ENCODE peak calls at places on chromosomes 16 and 17, in six cellular contexts. E is anterior cingulate cortex, U is HuH-7.5, Q is kidney, N is colonic mucosa, L is Caco-2. P is an unnamed sample.

GRCh38 chr16:67939507-67940435 is 3.1 kb upstream of the PSMB10 start:
- DNase-seq in Q (no peak), L (no peak), N (peak; percentile 72), U (no peak), E (no peak), P (no peak)

GRCh38 chr17:18016426-18016825 is 22.5 kb downstream of the ATPAF2 start:
- DNase-seq in Q (no peak), U (no peak), L (no peak), E (no peak), N (no peak), P (no peak)

GRCh38 chr16:56822966-56823739 is 41.9 kb upstream of the SLC12A3 start:
- DNase-seq in Q (no peak), E (no peak), N (no peak), U (no peak), L (no peak), P (no peak)

GRCh38 chr16:81810894-81811538 is 31.9 kb downstream of the PLCG2 start:
- DNase-seq in L (no peak), U (no peak), N (no peak), E (no peak), Q (no peak), P (no peak)

GRCh38 chr16:81723098-81723723 is 55.9 kb upstream of the PLCG2 start:
- DNase-seq in N (peak; percentile 72), E (no peak), L (peak; percentile 85), U (peak; percentile 86), Q (peak; percentile 9), P (peak; percentile 38)

GRCh38 chr17:40486513-40487370 is 14.7 kb downstream of the TNS4 start:
- DNase-seq in Q (peak; percentile 63), U (no peak), N (no peak), E (no peak), L (no peak), P (no peak)

GRCh38 chr16:86026136-86026905 is 127.4 kb downstream of the IRF8 start:
- DNase-seq in L (no peak), N (peak; percentile 75), Q (peak; percentile 64), U (no peak), E (no peak), P (no peak)

GRCh38 chr17:80270836-80271235 is 10.2 kb downstream of the RNF213 start:
- DNase-seq in L (peak; percentile 78), E (no peak), Q (no peak), N (no peak), U (peak; percentile 60), P (no peak)

GRCh38 chr17:63792055-63792729 is 18.2 kb downstream of the DDX42 start:
- DNase-seq in E (no peak), L (no peak), Q (no peak), U (no peak), N (no peak), P (no peak)